ENCODE peak calls at places on chromosomes 13 and 19, in eight cellular contexts. One of them, this sample, is unnamed.
A peak's percentile ranks its signal among the peaks of the same experiment; 100 is the strongest.

GRCh38 chr13:43561081-43561480 is 225.7 kb downstream of the ENOX1 start:
- DNase-seq in CD8-positive, alpha-beta T cell: no peak
- DNase-seq in transverse colon: no peak
- DNase-seq in neural progenitor cell: no peak
- DNase-seq in cardiac muscle cell: no peak
- DNase-seq in adrenal gland: no peak
- DNase-seq in Panc1: no peak
- DNase-seq in ovary: no peak
- DNase-seq in this sample: no peak

GRCh38 chr19:39335168-39335567 is 675 bp downstream of the GMFG start:
- DNase-seq in CD8-positive, alpha-beta T cell: peak; percentile 14
- DNase-seq in transverse colon: no peak
- DNase-seq in neural progenitor cell: no peak
- DNase-seq in cardiac muscle cell: no peak
- DNase-seq in adrenal gland: no peak
- DNase-seq in Panc1: no peak
- DNase-seq in ovary: no peak
- DNase-seq in this sample: no peak

GRCh38 chr19:42295831-42296525 is 6.0 kb upstream of the PRR19 start:
- DNase-seq in CD8-positive, alpha-beta T cell: peak; percentile 89
- DNase-seq in transverse colon: peak; percentile 89
- DNase-seq in neural progenitor cell: peak; percentile 80
- DNase-seq in cardiac muscle cell: peak; percentile 65
- DNase-seq in adrenal gland: peak; percentile 87
- DNase-seq in Panc1: no peak
- DNase-seq in ovary: peak; percentile 78
- DNase-seq in this sample: peak; percentile 82

GRCh38 chr19:31330237-31330636 is 19.0 kb downstream of the TSHZ3 start:
- DNase-seq in CD8-positive, alpha-beta T cell: no peak
- DNase-seq in transverse colon: no peak
- DNase-seq in neural progenitor cell: no peak
- DNase-seq in cardiac muscle cell: no peak
- DNase-seq in adrenal gland: no peak
- DNase-seq in Panc1: no peak
- DNase-seq in ovary: no peak
- DNase-seq in this sample: no peak

GRCh38 chr13:44211286-44211685 is 162.3 kb upstream of the SERP2 start:
- DNase-seq in CD8-positive, alpha-beta T cell: no peak
- DNase-seq in transverse colon: no peak
- DNase-seq in neural progenitor cell: no peak
- DNase-seq in cardiac muscle cell: no peak
- DNase-seq in adrenal gland: no peak
- DNase-seq in Panc1: no peak
- DNase-seq in ovary: peak; percentile 23
- DNase-seq in this sample: no peak

GRCh38 chr13:47136659-47136975 is 239.8 kb upstream of the HTR2A start:
- DNase-seq in CD8-positive, alpha-beta T cell: no peak
- DNase-seq in transverse colon: no peak
- DNase-seq in neural progenitor cell: no peak
- DNase-seq in cardiac muscle cell: no peak
- DNase-seq in adrenal gland: no peak
- DNase-seq in Panc1: no peak
- DNase-seq in ovary: no peak
- DNase-seq in this sample: no peak

GRCh38 chr19:18651738-18652137 is 14.9 kb downstream of the KLHL26 start:
- DNase-seq in CD8-positive, alpha-beta T cell: no peak
- DNase-seq in transverse colon: no peak
- DNase-seq in neural progenitor cell: no peak
- DNase-seq in cardiac muscle cell: no peak
- DNase-seq in adrenal gland: no peak
- DNase-seq in Panc1: no peak
- DNase-seq in ovary: no peak
- DNase-seq in this sample: no peak

GRCh38 chr13:46607768-46608553 is 55.0 kb downstream of the LRCH1 start:
- DNase-seq in CD8-positive, alpha-beta T cell: no peak
- DNase-seq in transverse colon: no peak
- DNase-seq in neural progenitor cell: no peak
- DNase-seq in cardiac muscle cell: no peak
- DNase-seq in adrenal gland: no peak
- DNase-seq in Panc1: no peak
- DNase-seq in ovary: no peak
- DNase-seq in this sample: no peak

GRCh38 chr13:76711515-76712182 is 174.6 kb downstream of the KCTD12 start:
- DNase-seq in CD8-positive, alpha-beta T cell: no peak
- DNase-seq in transverse colon: peak; percentile 10
- DNase-seq in neural progenitor cell: no peak
- DNase-seq in cardiac muscle cell: peak; percentile 98
- DNase-seq in adrenal gland: no peak
- DNase-seq in Panc1: no peak
- DNase-seq in ovary: peak; percentile 41
- DNase-seq in this sample: no peak

GRCh38 chr13:32426191-32426980 is 1.5 kb downstream of the N4BP2L1 start:
- DNase-seq in CD8-positive, alpha-beta T cell: peak; percentile 31
- DNase-seq in transverse colon: peak; percentile 25
- DNase-seq in neural progenitor cell: no peak
- DNase-seq in cardiac muscle cell: no peak
- DNase-seq in adrenal gland: peak; percentile 20
- DNase-seq in Panc1: no peak
- DNase-seq in ovary: no peak
- DNase-seq in this sample: peak; percentile 43

DNA sequence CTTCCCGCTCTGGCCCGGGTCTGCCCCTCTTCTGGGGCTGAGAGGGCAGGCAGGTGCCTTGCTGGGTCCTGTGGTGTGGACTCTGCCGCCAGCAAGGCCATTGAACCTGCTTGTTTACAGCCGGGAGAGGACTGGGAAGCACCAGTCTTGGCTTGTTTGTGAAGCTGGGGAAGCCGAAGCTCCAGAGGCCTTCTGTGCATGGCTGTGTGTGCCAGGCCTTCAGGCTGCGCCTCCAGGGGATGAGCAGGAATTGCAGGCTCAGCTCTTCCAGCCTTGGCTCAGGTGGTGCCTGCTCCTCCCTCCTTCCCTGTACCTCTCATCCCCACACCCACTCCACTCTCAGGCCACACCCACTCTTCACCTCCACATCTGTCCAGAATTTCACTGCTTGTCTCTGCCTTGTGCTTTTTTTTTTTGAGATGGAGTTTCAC is 17.5 kb downstream of the NDUFB7 start:
- DNase-seq in CD8-positive, alpha-beta T cell: no peak
- DNase-seq in transverse colon: peak; percentile 30
- DNase-seq in neural progenitor cell: no peak
- DNase-seq in cardiac muscle cell: no peak
- DNase-seq in adrenal gland: no peak
- DNase-seq in Panc1: no peak
- DNase-seq in ovary: no peak
- DNase-seq in this sample: no peak
- H3K4me1 ChIP-seq in CD8-positive, alpha-beta T cell: peaks cover 60% of the 10 kb centered on the region
- H3K4me1 ChIP-seq in transverse colon: peaks cover 45% of the 10 kb centered on the region
- H3K4me1 ChIP-seq in neural progenitor cell: peaks cover 2% of the 10 kb centered on the region
- H3K4me1 ChIP-seq in cardiac muscle cell: peaks cover 7% of the 10 kb centered on the region
- H3K4me1 ChIP-seq in adrenal gland: peaks cover 51% of the 10 kb centered on the region
- H3K4me1 ChIP-seq in Panc1: peaks cover 61% of the 10 kb centered on the region
- H3K4me1 ChIP-seq in ovary: peaks cover 9% of the 10 kb centered on the region
- H3K4me1 ChIP-seq in this sample: peaks cover 24% of the 10 kb centered on the region

GRCh38 chr13:113821847-113822246 is 42.0 kb downstream of the GAS6 start:
- DNase-seq in CD8-positive, alpha-beta T cell: no peak
- DNase-seq in transverse colon: no peak
- DNase-seq in neural progenitor cell: no peak
- DNase-seq in cardiac muscle cell: no peak
- DNase-seq in adrenal gland: no peak
- DNase-seq in Panc1: no peak
- DNase-seq in ovary: no peak
- DNase-seq in this sample: no peak

GRCh38 chr13:113823771-113824170 is 40.1 kb downstream of the GAS6 start:
- DNase-seq in CD8-positive, alpha-beta T cell: no peak
- DNase-seq in transverse colon: no peak
- DNase-seq in neural progenitor cell: no peak
- DNase-seq in cardiac muscle cell: no peak
- DNase-seq in adrenal gland: no peak
- DNase-seq in Panc1: no peak
- DNase-seq in ovary: no peak
- DNase-seq in this sample: no peak

GRCh38 chr13:113822266-113822665 is 41.6 kb downstream of the GAS6 start:
- DNase-seq in CD8-positive, alpha-beta T cell: no peak
- DNase-seq in transverse colon: no peak
- DNase-seq in neural progenitor cell: no peak
- DNase-seq in cardiac muscle cell: no peak
- DNase-seq in adrenal gland: no peak
- DNase-seq in Panc1: no peak
- DNase-seq in ovary: no peak
- DNase-seq in this sample: no peak

GRCh38 chr13:113820813-113821651 is 42.8 kb downstream of the GAS6 start:
- DNase-seq in CD8-positive, alpha-beta T cell: no peak
- DNase-seq in transverse colon: peak; percentile 63
- DNase-seq in neural progenitor cell: no peak
- DNase-seq in cardiac muscle cell: peak; percentile 94
- DNase-seq in adrenal gland: peak; percentile 78
- DNase-seq in Panc1: no peak
- DNase-seq in ovary: peak; percentile 81
- DNase-seq in this sample: no peak

DNA sequence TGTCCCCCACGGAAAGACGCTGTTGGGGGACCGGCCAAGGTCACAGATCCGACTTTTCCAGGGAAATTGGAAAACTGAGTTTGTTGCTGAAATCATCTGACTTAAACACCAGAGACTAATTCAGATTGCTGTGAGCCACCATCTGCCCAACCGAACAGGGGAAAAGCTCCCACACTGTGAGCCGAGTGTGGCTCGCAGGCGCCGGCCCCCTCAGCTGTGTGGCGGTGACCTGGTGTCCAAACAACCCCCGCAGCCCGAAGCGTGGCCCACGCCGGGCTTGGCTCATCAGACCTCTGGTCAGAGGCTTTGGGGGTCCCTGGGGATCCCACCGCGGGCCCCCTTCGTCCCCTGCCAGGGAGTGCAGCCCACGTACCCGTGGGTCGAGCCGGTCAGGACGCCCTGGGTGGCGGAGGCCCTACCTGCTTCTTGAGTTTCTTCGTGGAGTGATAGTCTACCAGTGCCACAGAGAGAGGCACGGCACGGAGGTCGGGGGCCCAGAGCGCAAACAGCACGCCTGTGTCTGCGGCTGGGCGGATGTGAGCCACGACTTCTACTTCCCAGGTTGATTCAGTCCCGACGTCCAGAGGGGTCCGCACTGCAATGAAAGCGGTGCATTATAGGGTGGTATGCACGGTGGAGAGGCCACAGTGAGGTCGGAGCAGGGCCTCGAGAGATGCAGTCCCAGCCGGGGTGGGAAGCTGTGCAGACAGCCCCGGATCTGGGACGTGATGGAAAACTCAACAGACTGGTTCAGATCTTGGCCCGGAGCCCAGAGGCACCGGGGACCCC is 40.7 kb downstream of the GAS6 start:
- DNase-seq in CD8-positive, alpha-beta T cell: no peak
- DNase-seq in transverse colon: no peak
- DNase-seq in neural progenitor cell: no peak
- DNase-seq in cardiac muscle cell: no peak
- DNase-seq in adrenal gland: no peak
- DNase-seq in Panc1: no peak
- DNase-seq in ovary: no peak
- DNase-seq in this sample: no peak
- H3K36me3 ChIP-seq in CD8-positive, alpha-beta T cell: no peaks in the 10 kb centered on the region
- H3K36me3 ChIP-seq in transverse colon: no peaks in the 10 kb centered on the region
- H3K36me3 ChIP-seq in neural progenitor cell: no peaks in the 10 kb centered on the region
- H3K36me3 ChIP-seq in cardiac muscle cell: peaks cover 5% of the 10 kb centered on the region
- H3K36me3 ChIP-seq in adrenal gland: peaks cover 20% of the 10 kb centered on the region
- H3K36me3 ChIP-seq in Panc1: no peaks in the 10 kb centered on the region
- H3K36me3 ChIP-seq in ovary: no peaks in the 10 kb centered on the region
- H3K36me3 ChIP-seq in this sample: no peaks in the 10 kb centered on the region

GRCh38 chr13:33797622-33798021 is 20.3 kb upstream of the RFC3 start:
- DNase-seq in CD8-positive, alpha-beta T cell: no peak
- DNase-seq in transverse colon: no peak
- DNase-seq in neural progenitor cell: no peak
- DNase-seq in cardiac muscle cell: peak; percentile 21
- DNase-seq in adrenal gland: no peak
- DNase-seq in Panc1: no peak
- DNase-seq in ovary: no peak
- DNase-seq in this sample: no peak

GRCh38 chr13:33798023-33798422 is 19.9 kb upstream of the RFC3 start:
- DNase-seq in CD8-positive, alpha-beta T cell: no peak
- DNase-seq in transverse colon: no peak
- DNase-seq in neural progenitor cell: no peak
- DNase-seq in cardiac muscle cell: no peak
- DNase-seq in adrenal gland: no peak
- DNase-seq in Panc1: no peak
- DNase-seq in ovary: no peak
- DNase-seq in this sample: no peak

GRCh38 chr13:33796095-33796494 is 21.9 kb upstream of the RFC3 start:
- DNase-seq in CD8-positive, alpha-beta T cell: no peak
- DNase-seq in transverse colon: no peak
- DNase-seq in neural progenitor cell: no peak
- DNase-seq in cardiac muscle cell: no peak
- DNase-seq in adrenal gland: no peak
- DNase-seq in Panc1: no peak
- DNase-seq in ovary: no peak
- DNase-seq in this sample: no peak

GRCh38 chr13:33799950-33800592 is 17.9 kb upstream of the RFC3 start:
- DNase-seq in CD8-positive, alpha-beta T cell: no peak
- DNase-seq in transverse colon: no peak
- DNase-seq in neural progenitor cell: peak; percentile 33
- DNase-seq in cardiac muscle cell: peak; percentile 73
- DNase-seq in adrenal gland: no peak
- DNase-seq in Panc1: no peak
- DNase-seq in ovary: no peak
- DNase-seq in this sample: no peak

GRCh38 chr13:33800646-33801186 is 17.2 kb upstream of the RFC3 start:
- DNase-seq in CD8-positive, alpha-beta T cell: no peak
- DNase-seq in transverse colon: no peak
- DNase-seq in neural progenitor cell: no peak
- DNase-seq in cardiac muscle cell: no peak
- DNase-seq in adrenal gland: no peak
- DNase-seq in Panc1: no peak
- DNase-seq in ovary: no peak
- DNase-seq in this sample: no peak
- H3K4me3 ChIP-seq in CD8-positive, alpha-beta T cell: no peak overlapping the region
- H3K4me3 ChIP-seq in transverse colon: no peak overlapping the region
- H3K4me3 ChIP-seq in neural progenitor cell: no peak overlapping the region
- H3K4me3 ChIP-seq in cardiac muscle cell: no peak overlapping the region
- H3K4me3 ChIP-seq in adrenal gland: no peak overlapping the region
- H3K4me3 ChIP-seq in Panc1: no peak overlapping the region
- H3K4me3 ChIP-seq in ovary: no peak overlapping the region
- H3K4me3 ChIP-seq in this sample: no peak overlapping the region

DNA sequence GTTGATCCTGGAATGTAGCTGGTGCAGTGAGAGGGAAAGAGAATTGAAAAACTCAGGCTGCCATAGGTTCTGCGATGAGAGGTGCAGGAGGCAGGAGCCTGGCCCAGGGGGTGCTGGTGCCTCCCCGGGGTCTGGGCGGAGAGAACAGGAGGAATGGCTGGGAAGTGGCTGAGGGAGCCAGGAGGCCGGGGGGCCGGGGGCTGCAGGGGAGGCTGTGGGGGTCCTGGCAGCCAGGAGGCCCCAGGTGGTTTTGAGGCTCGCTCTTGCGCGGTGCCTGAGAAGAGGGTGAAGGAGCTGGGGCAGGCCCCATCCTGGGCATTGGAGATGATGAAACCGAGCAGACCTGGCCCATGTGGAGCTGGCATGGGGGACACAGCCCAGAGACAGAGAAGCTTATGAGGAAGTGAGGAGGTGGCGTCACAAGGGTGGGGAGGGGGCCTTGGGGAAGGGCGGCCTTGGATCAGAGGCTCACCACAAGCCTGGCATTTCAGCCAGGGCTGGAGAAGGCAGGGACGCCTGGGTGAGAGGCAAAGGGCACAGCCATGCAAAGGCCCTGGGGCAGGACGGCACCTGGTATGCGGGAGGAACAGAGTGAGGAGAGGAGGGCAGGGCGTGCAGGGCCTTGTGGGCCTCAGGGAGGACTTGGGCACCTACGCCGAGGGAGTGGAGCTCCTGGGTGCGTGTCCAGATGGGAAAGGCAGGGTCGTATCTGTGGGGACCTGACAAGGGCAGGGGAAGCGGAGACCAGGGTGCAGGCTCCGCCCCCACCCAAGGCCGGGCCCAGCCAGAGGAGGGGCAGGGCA is 1.3 kb upstream of the TEKTIP1 start:
- DNase-seq in CD8-positive, alpha-beta T cell: no peak
- DNase-seq in transverse colon: no peak
- DNase-seq in neural progenitor cell: no peak
- DNase-seq in cardiac muscle cell: no peak
- DNase-seq in adrenal gland: peak; percentile 45
- DNase-seq in Panc1: no peak
- DNase-seq in ovary: no peak
- DNase-seq in this sample: no peak
- H3K4me1 ChIP-seq in CD8-positive, alpha-beta T cell: no peaks in the 10 kb centered on the region
- H3K4me1 ChIP-seq in transverse colon: no peaks in the 10 kb centered on the region
- H3K4me1 ChIP-seq in neural progenitor cell: no peaks in the 10 kb centered on the region
- H3K4me1 ChIP-seq in cardiac muscle cell: no peaks in the 10 kb centered on the region
- H3K4me1 ChIP-seq in adrenal gland: peaks cover 33% of the 10 kb centered on the region
- H3K4me1 ChIP-seq in Panc1: peaks cover 7% of the 10 kb centered on the region
- H3K4me1 ChIP-seq in ovary: peaks cover 9% of the 10 kb centered on the region
- H3K4me1 ChIP-seq in this sample: no peaks in the 10 kb centered on the region